ENCODE peak calls at places on chromosome 2, in ten cellular contexts. One of them, this sample, is unnamed.

GRCh38 chr2:2542966-2543555 is 212.0 kb upstream of the MYT1L start:
- DNase-seq in HepG2: no peak
- DNase-seq in WTC11: peak; percentile 68
- DNase-seq in AG09319: no peak
- DNase-seq in Peyer's patch: no peak
- DNase-seq in choroid plexus epithelial cell: no peak
- DNase-seq in colonic mucosa: no peak
- DNase-seq in fibroblast of mammary gland: no peak
- DNase-seq in GM10248: no peak
- DNase-seq in lower lobe of right lung: no peak
- DNase-seq in this sample: no peak

GRCh38 chr2:234500394-234501006 is 3.6 kb upstream of the ARL4C start:
- DNase-seq in HepG2: peak; percentile 66
- DNase-seq in WTC11: peak; percentile 46
- DNase-seq in AG09319: no peak
- DNase-seq in Peyer's patch: peak; percentile 93
- DNase-seq in choroid plexus epithelial cell: peak; percentile 81
- DNase-seq in colonic mucosa: peak; percentile 50
- DNase-seq in fibroblast of mammary gland: peak; percentile 64
- DNase-seq in GM10248: peak; percentile 61
- DNase-seq in lower lobe of right lung: peak; percentile 74
- DNase-seq in this sample: peak; percentile 50

GRCh38 chr2:230738391-230738811 is 25.8 kb downstream of the CAB39 start:
- DNase-seq in HepG2: peak; percentile 35
- DNase-seq in WTC11: no peak
- DNase-seq in AG09319: no peak
- DNase-seq in Peyer's patch: no peak
- DNase-seq in choroid plexus epithelial cell: peak; percentile 72
- DNase-seq in colonic mucosa: no peak
- DNase-seq in fibroblast of mammary gland: no peak
- DNase-seq in GM10248: no peak
- DNase-seq in lower lobe of right lung: no peak
- DNase-seq in this sample: no peak

GRCh38 chr2:109171444-109172334 is 42.7 kb downstream of the SH3RF3 start:
- DNase-seq in HepG2: no peak
- DNase-seq in WTC11: no peak
- DNase-seq in AG09319: peak; percentile 98
- DNase-seq in Peyer's patch: no peak
- DNase-seq in choroid plexus epithelial cell: peak; percentile 97
- DNase-seq in colonic mucosa: peak; percentile 36
- DNase-seq in fibroblast of mammary gland: peak; percentile 94
- DNase-seq in GM10248: no peak
- DNase-seq in lower lobe of right lung: no peak
- DNase-seq in this sample: peak; percentile 28

GRCh38 chr2:239824051-239824694 is 201.0 kb downstream of the NDUFA10 start:
- DNase-seq in HepG2: peak; percentile 66
- DNase-seq in WTC11: peak; percentile 65
- DNase-seq in AG09319: no peak
- DNase-seq in Peyer's patch: peak; percentile 9
- DNase-seq in choroid plexus epithelial cell: peak; percentile 15
- DNase-seq in colonic mucosa: peak; percentile 18
- DNase-seq in fibroblast of mammary gland: peak; percentile 17
- DNase-seq in GM10248: no peak
- DNase-seq in lower lobe of right lung: no peak
- DNase-seq in this sample: peak; percentile 45

GRCh38 chr2:3154694-3155093 is 222.9 kb downstream of the EIPR1 start:
- DNase-seq in HepG2: no peak
- DNase-seq in WTC11: no peak
- DNase-seq in AG09319: no peak
- DNase-seq in Peyer's patch: no peak
- DNase-seq in choroid plexus epithelial cell: no peak
- DNase-seq in colonic mucosa: no peak
- DNase-seq in fibroblast of mammary gland: no peak
- DNase-seq in GM10248: no peak
- DNase-seq in lower lobe of right lung: no peak
- DNase-seq in this sample: no peak

GRCh38 chr2:43399515-43400245 is 173.3 kb upstream of the ZFP36L2 start:
- DNase-seq in HepG2: no peak
- DNase-seq in WTC11: no peak
- DNase-seq in AG09319: peak; percentile 84
- DNase-seq in Peyer's patch: no peak
- DNase-seq in choroid plexus epithelial cell: peak; percentile 32
- DNase-seq in colonic mucosa: no peak
- DNase-seq in fibroblast of mammary gland: peak; percentile 91
- DNase-seq in GM10248: no peak
- DNase-seq in lower lobe of right lung: no peak
- DNase-seq in this sample: no peak

GRCh38 chr2:72147971-72148369 is 308 bp upstream of the CYP26B1 start:
- DNase-seq in HepG2: no peak
- DNase-seq in WTC11: no peak
- DNase-seq in AG09319: no peak
- DNase-seq in Peyer's patch: no peak
- DNase-seq in choroid plexus epithelial cell: no peak
- DNase-seq in colonic mucosa: no peak
- DNase-seq in fibroblast of mammary gland: no peak
- DNase-seq in GM10248: peak; percentile 14
- DNase-seq in lower lobe of right lung: no peak
- DNase-seq in this sample: no peak

GRCh38 chr2:36478332-36478738 is 119.6 kb downstream of the FEZ2 start:
- DNase-seq in HepG2: no peak
- DNase-seq in WTC11: no peak
- DNase-seq in AG09319: no peak
- DNase-seq in Peyer's patch: no peak
- DNase-seq in choroid plexus epithelial cell: peak; percentile 93
- DNase-seq in colonic mucosa: peak; percentile 43
- DNase-seq in fibroblast of mammary gland: peak; percentile 88
- DNase-seq in GM10248: no peak
- DNase-seq in lower lobe of right lung: no peak
- DNase-seq in this sample: no peak

GRCh38 chr2:172819943-172820342 is 84.3 kb downstream of the RAPGEF4 start:
- DNase-seq in HepG2: no peak
- DNase-seq in WTC11: no peak
- DNase-seq in AG09319: no peak
- DNase-seq in Peyer's patch: no peak
- DNase-seq in choroid plexus epithelial cell: no peak
- DNase-seq in colonic mucosa: no peak
- DNase-seq in fibroblast of mammary gland: no peak
- DNase-seq in GM10248: no peak
- DNase-seq in lower lobe of right lung: no peak
- DNase-seq in this sample: no peak

GRCh38 chr2:169001116-169001815 is 29.9 kb downstream of the ABCB11 start:
- DNase-seq in HepG2: no peak
- DNase-seq in WTC11: no peak
- DNase-seq in AG09319: no peak
- DNase-seq in Peyer's patch: no peak
- DNase-seq in choroid plexus epithelial cell: peak; percentile 64
- DNase-seq in colonic mucosa: no peak
- DNase-seq in fibroblast of mammary gland: peak; percentile 13
- DNase-seq in GM10248: no peak
- DNase-seq in lower lobe of right lung: no peak
- DNase-seq in this sample: no peak

GRCh38 chr2:215624423-215624829 is 188.6 kb upstream of the FN1 start:
- DNase-seq in HepG2: peak; percentile 95
- DNase-seq in WTC11: no peak
- DNase-seq in AG09319: peak; percentile 77
- DNase-seq in Peyer's patch: no peak
- DNase-seq in choroid plexus epithelial cell: peak; percentile 100
- DNase-seq in colonic mucosa: no peak
- DNase-seq in fibroblast of mammary gland: peak; percentile 100
- DNase-seq in GM10248: no peak
- DNase-seq in lower lobe of right lung: peak; percentile 54
- DNase-seq in this sample: no peak

GRCh38 chr2:100520224-100520623 is 42.6 kb upstream of the PDCL3 start:
- DNase-seq in HepG2: no peak
- DNase-seq in WTC11: no peak
- DNase-seq in AG09319: no peak
- DNase-seq in Peyer's patch: no peak
- DNase-seq in choroid plexus epithelial cell: no peak
- DNase-seq in colonic mucosa: no peak
- DNase-seq in fibroblast of mammary gland: peak; percentile 9
- DNase-seq in GM10248: no peak
- DNase-seq in lower lobe of right lung: no peak
- DNase-seq in this sample: no peak

GRCh38 chr2:48532824-48533223 is 2.9 kb downstream of the STON1 start:
- DNase-seq in HepG2: no peak
- DNase-seq in WTC11: no peak
- DNase-seq in AG09319: no peak
- DNase-seq in Peyer's patch: no peak
- DNase-seq in choroid plexus epithelial cell: no peak
- DNase-seq in colonic mucosa: no peak
- DNase-seq in fibroblast of mammary gland: peak; percentile 35
- DNase-seq in GM10248: no peak
- DNase-seq in lower lobe of right lung: no peak
- DNase-seq in this sample: no peak

GRCh38 chr2:223896751-223897320 is 48.3 kb downstream of the WDFY1 start:
- DNase-seq in HepG2: no peak
- DNase-seq in WTC11: no peak
- DNase-seq in AG09319: no peak
- DNase-seq in Peyer's patch: peak; percentile 65
- DNase-seq in choroid plexus epithelial cell: peak; percentile 65
- DNase-seq in colonic mucosa: no peak
- DNase-seq in fibroblast of mammary gland: peak; percentile 42
- DNase-seq in GM10248: peak; percentile 55
- DNase-seq in lower lobe of right lung: no peak
- DNase-seq in this sample: no peak

GRCh38 chr2:106028192-106028591 is 165.9 kb downstream of the UXS1 start:
- DNase-seq in HepG2: no peak
- DNase-seq in WTC11: no peak
- DNase-seq in AG09319: no peak
- DNase-seq in Peyer's patch: no peak
- DNase-seq in choroid plexus epithelial cell: no peak
- DNase-seq in colonic mucosa: peak; percentile 44
- DNase-seq in fibroblast of mammary gland: no peak
- DNase-seq in GM10248: no peak
- DNase-seq in lower lobe of right lung: no peak
- DNase-seq in this sample: no peak

DNA sequence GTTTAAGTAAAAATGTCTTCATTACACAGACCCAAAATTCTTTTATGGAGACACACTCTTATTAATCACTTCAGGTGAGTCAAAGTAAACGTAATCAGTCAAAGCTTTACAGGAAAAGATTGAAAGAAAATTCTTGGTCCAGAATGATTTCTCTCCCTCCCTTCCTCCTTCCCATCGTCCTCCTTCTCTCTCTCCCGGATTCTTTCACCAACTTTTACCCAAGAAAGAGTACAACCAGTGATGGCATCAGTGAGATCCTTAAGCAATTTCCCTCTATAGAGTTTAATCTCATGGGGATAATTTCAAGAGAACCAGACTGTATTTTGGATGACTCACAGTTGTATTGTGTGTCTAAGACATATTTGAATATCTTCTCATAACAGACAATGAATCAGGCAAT is 258.1 kb downstream of the ALK start:
- DNase-seq in HepG2: no peak
- DNase-seq in WTC11: no peak
- DNase-seq in AG09319: no peak
- DNase-seq in Peyer's patch: no peak
- DNase-seq in choroid plexus epithelial cell: peak; percentile 79
- DNase-seq in colonic mucosa: no peak
- DNase-seq in fibroblast of mammary gland: peak; percentile 87
- DNase-seq in GM10248: no peak
- DNase-seq in lower lobe of right lung: no peak
- DNase-seq in this sample: no peak
- TF ChIP-seq CTCF in HepG2: no peak
- TF ChIP-seq CTCF in WTC11: no peak
- TF ChIP-seq CTCF in AG09319: no peak
- TF ChIP-seq CTCF in Peyer's patch: no peak
- TF ChIP-seq CTCF in choroid plexus epithelial cell: no peak
- TF ChIP-seq CTCF in colonic mucosa: no peak
- TF ChIP-seq CTCF in fibroblast of mammary gland: no peak
- TF ChIP-seq CTCF in GM10248: no peak
- TF ChIP-seq CTCF in lower lobe of right lung: no peak
- TF ChIP-seq CTCF in this sample: no peak

DNA sequence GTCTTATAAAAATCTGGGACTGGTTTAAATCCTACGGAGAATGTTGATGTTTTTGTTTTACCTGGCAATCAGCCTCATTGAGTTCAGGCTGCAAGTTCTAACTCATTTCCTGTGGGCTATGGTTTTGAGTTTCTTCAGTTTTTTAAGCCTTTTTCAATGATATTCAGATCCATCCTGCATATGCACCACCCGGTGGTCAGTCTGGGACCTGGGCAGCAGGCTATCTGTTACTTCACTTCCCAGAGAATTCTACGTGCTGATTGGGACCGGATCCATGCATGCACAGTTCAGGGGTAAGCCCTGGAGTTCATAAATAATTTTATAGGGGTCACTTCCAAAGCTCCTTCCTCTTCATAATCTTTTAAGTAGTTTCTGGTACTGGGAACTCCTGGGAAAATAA is 339.2 kb upstream of the HNRNPA3 start:
- DNase-seq in HepG2: no peak
- DNase-seq in WTC11: no peak
- DNase-seq in AG09319: no peak
- DNase-seq in Peyer's patch: no peak
- DNase-seq in choroid plexus epithelial cell: peak; percentile 6
- DNase-seq in colonic mucosa: no peak
- DNase-seq in fibroblast of mammary gland: peak; percentile 21
- DNase-seq in GM10248: no peak
- DNase-seq in lower lobe of right lung: no peak
- DNase-seq in this sample: no peak
- TF ChIP-seq CTCF in HepG2: no peak
- TF ChIP-seq CTCF in WTC11: no peak
- TF ChIP-seq CTCF in AG09319: no peak
- TF ChIP-seq CTCF in Peyer's patch: no peak
- TF ChIP-seq CTCF in choroid plexus epithelial cell: peak; percentile 38
- TF ChIP-seq CTCF in colonic mucosa: no peak
- TF ChIP-seq CTCF in fibroblast of mammary gland: peak; percentile 33
- TF ChIP-seq CTCF in GM10248: no peak
- TF ChIP-seq CTCF in lower lobe of right lung: no peak
- TF ChIP-seq CTCF in this sample: no peak

DNA sequence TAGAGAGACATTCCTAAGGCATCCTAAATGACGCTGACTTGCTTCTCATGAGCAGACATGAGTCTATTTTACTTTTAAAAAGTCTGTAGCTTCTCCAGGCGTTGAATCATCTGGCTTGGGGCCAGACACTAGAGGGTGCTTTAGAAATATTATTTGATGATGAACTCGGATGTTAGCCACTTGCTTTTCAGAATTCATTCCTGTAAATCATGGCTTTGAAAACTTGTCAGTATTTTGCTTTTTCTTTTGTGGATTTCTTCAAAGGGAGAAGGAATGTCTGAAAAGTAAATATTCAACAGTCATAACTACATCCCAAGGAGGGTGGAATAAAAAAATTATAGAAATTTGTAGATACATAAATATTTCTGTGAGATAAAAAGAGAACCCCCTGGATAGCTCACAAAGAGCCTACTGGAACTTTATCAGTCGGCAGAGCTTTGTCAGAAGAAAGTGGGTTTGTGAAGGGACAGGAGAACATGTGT is 370.8 kb downstream of the OSR1 start:
- DNase-seq in HepG2: peak; percentile 34
- DNase-seq in WTC11: no peak
- DNase-seq in AG09319: peak; percentile 65
- DNase-seq in Peyer's patch: peak; percentile 17
- DNase-seq in choroid plexus epithelial cell: peak; percentile 96
- DNase-seq in colonic mucosa: peak; percentile 69
- DNase-seq in fibroblast of mammary gland: peak; percentile 95
- DNase-seq in GM10248: no peak
- DNase-seq in lower lobe of right lung: peak; percentile 42
- DNase-seq in this sample: no peak
- TF ChIP-seq CTCF in HepG2: peak; percentile 14
- TF ChIP-seq CTCF in WTC11: no peak
- TF ChIP-seq CTCF in AG09319: peak; percentile 32
- TF ChIP-seq CTCF in Peyer's patch: no peak
- TF ChIP-seq CTCF in choroid plexus epithelial cell: peak; percentile 50
- TF ChIP-seq CTCF in colonic mucosa: no peak
- TF ChIP-seq CTCF in fibroblast of mammary gland: peak; percentile 30
- TF ChIP-seq CTCF in GM10248: no peak
- TF ChIP-seq CTCF in lower lobe of right lung: peak; percentile 12
- TF ChIP-seq CTCF in this sample: no peak

GRCh38 chr2:184596819-184597411 is 1.4 kb upstream of the ZNF804A start:
- DNase-seq in HepG2: peak; percentile 59
- DNase-seq in WTC11: no peak
- DNase-seq in AG09319: no peak
- DNase-seq in Peyer's patch: no peak
- DNase-seq in choroid plexus epithelial cell: peak; percentile 53
- DNase-seq in colonic mucosa: no peak
- DNase-seq in fibroblast of mammary gland: peak; percentile 50
- DNase-seq in GM10248: no peak
- DNase-seq in lower lobe of right lung: no peak
- DNase-seq in this sample: no peak
- TF ChIP-seq CTCF in HepG2: no peak
- TF ChIP-seq CTCF in WTC11: no peak
- TF ChIP-seq CTCF in AG09319: peak; percentile 24
- TF ChIP-seq CTCF in Peyer's patch: no peak
- TF ChIP-seq CTCF in choroid plexus epithelial cell: no peak
- TF ChIP-seq CTCF in colonic mucosa: no peak
- TF ChIP-seq CTCF in fibroblast of mammary gland: no peak
- TF ChIP-seq CTCF in GM10248: no peak
- TF ChIP-seq CTCF in lower lobe of right lung: no peak
- TF ChIP-seq CTCF in this sample: no peak

This sample was measured in endothelial cell.